ENCODE peak calls at places on chromosomes 4 and X, in six cellular contexts. I is GM04504, F is kidney glomerular epithelial cell, P is astrocyte of the spinal cord, Q is T-helper 9 cell, V is right cardiac atrium. M is an unnamed sample.

GRCh38 chrX:24282381-24283121 is 31.3 kb downstream of the SUPT20HL2 start:
- DNase-seq in P (peak; percentile 31), Q (no peak), I (no peak), F (peak; percentile 0), V (no peak), M (no peak)

GRCh38 chrX:13077168-13077567 is 32.7 kb upstream of the FAM9C start:
- DNase-seq in I (no peak), Q (no peak), P (no peak), F (no peak), V (no peak), M (no peak)

GRCh38 chrX:29561417-29561816 is 653.9 kb upstream of the MAGEB2 start:
- DNase-seq in P (no peak), V (no peak), F (no peak), Q (no peak), I (no peak), M (no peak)

GRCh38 chrX:108313662-108314061 is 124.6 kb downstream of the COL4A6 start:
- DNase-seq in I (no peak), P (no peak), Q (no peak), V (no peak), F (peak; percentile 22), M (no peak)

GRCh38 chr4:5220028-5220427 is 168.7 kb downstream of the STK32B start:
- DNase-seq in I (no peak), Q (no peak), F (peak; percentile 20), V (no peak), P (no peak), M (no peak)

GRCh38 chr4:75786526-75786925 is 62.1 kb downstream of the USO1 start:
- DNase-seq in F (peak; percentile 56), I (no peak), V (no peak), P (no peak), Q (no peak), M (no peak)

GRCh38 chr4:119284876-119285611 is 36.9 kb downstream of the FABP2 start:
- DNase-seq in Q (no peak), P (peak; percentile 38), V (no peak), F (no peak), I (no peak), M (no peak)

GRCh38 chrX:51496501-51497291 is at the start of gene NUDT11:
- DNase-seq in P (peak; percentile 70), V (peak; percentile 87), F (peak; percentile 30), I (peak; percentile 33), Q (peak; percentile 5), M (no peak)

GRCh38 chrX:53171356-53171755 is 53.7 kb downstream of the KDM5C start:
- DNase-seq in V (no peak), Q (no peak), P (no peak), I (no peak), F (no peak), M (no peak)

GRCh38 chr4:100489316-100489715 is 28.5 kb downstream of the EMCN start:
- DNase-seq in P (no peak), Q (no peak), I (no peak), V (no peak), F (no peak), M (no peak)

M was measured in NCI-H187 treated with DMSO at 0.1 percent for 48 hours.